ENCODE peak calls at places on chromosome 13, in five cellular contexts. W, G, T, L and P are unnamed samples.

GRCh38 chr13:80339578-80339840 is 1.4 kb downstream of the SPRY2 start:
- DNase-seq in W (peak), T (no peak), G (peak), L (no peak), P (peak)

GRCh38 chr13:66926200-66926850 is 303.8 kb downstream of the PCDH9 start:
- DNase-seq in T (no peak), W (no peak), G (peak), L (no peak), P (no peak)

GRCh38 chr13:44969858-44970484 is 19.3 kb downstream of the NUFIP1 start:
- DNase-seq in L (peak), W (peak), G (peak), T (no peak), P (peak)

GRCh38 chr13:85798999-85799646 is at the start of gene SLITRK6:
- DNase-seq in T (no peak), G (peak), L (peak), W (peak), P (peak)

GRCh38 chr13:103772576-103772975 is 706.4 kb upstream of the SLC10A2 start:
- DNase-seq in L (peak), T (no peak), G (no peak), W (no peak), P (no peak)

GRCh38 chr13:98056839-98057410 is 86.0 kb upstream of the FARP1 start:
- DNase-seq in G (no peak), T (no peak), L (no peak), W (no peak), P (no peak)

GRCh38 chr13:78680064-78680463 is 21.1 kb upstream of the OBI1 start:
- DNase-seq in W (no peak), L (no peak), T (no peak), G (no peak), P (no peak)

GRCh38 chr13:109730832-109731335 is 55.5 kb downstream of the IRS2 start:
- DNase-seq in L (no peak), T (no peak), W (no peak), G (no peak), P (no peak)

GRCh38 chr13:44141213-44141724 is 232.4 kb upstream of the SERP2 start:
- DNase-seq in W (no peak), G (peak), L (no peak), T (peak), P (peak)

GRCh38 chr13:26952551-26953138 is 192.1 kb upstream of the GPR12 start:
- DNase-seq in W (no peak), T (no peak), G (no peak), L (no peak), P (no peak)

GRCh38 chr13:50080856-50081105 is 65.5 kb downstream of the KCNRG start:
- DNase-seq in L (no peak), G (no peak), T (no peak), W (no peak), P (no peak)

GRCh38 chr13:76314495-76314894 is 571.7 kb downstream of the KCTD12 start:
- DNase-seq in G (no peak), L (no peak), T (no peak), W (no peak), P (no peak)

GRCh38 chr13:61727714-61728275 is 312.1 kb upstream of the PCDH20 start:
- DNase-seq in T (no peak), G (no peak), L (peak), W (no peak), P (peak)

GRCh38 chr13:38537026-38537425 is 149.9 kb upstream of the FREM2 start:
- DNase-seq in W (no peak), T (no peak), L (no peak), G (no peak), P (no peak)

GRCh38 chr13:110993788-110994187 is 78.9 kb upstream of the ANKRD10 start:
- DNase-seq in L (no peak), G (peak), W (no peak), T (no peak), P (no peak)

GRCh38 chr13:45162821-45163220 is 38.0 kb downstream of the KCTD4 start:
- DNase-seq in G (no peak), W (peak), T (no peak), L (peak), P (peak)

GRCh38 chr13:88000787-88001186 is 329.6 kb downstream of the SLITRK5 start:
- DNase-seq in G (peak), L (no peak), T (no peak), W (no peak), P (no peak)

GRCh38 chr13:43986395-43986794 is 106.7 kb downstream of the LACC1 start:
- DNase-seq in L (no peak), W (no peak), G (no peak), T (no peak), P (no peak)

GRCh38 chr13:99307648-99308339 is 595 bp upstream of the GPR183 start:
- DNase-seq in T (peak), L (peak), G (no peak), W (peak), P (peak)

GRCh38 chr13:67971291-67971690 is 741.2 kb upstream of the PCDH9 start:
- DNase-seq in L (no peak), W (no peak), G (no peak), T (no peak), P (no peak)

GRCh38 chr13:48873598-48873997 is 102.1 kb upstream of the FNDC3A start:
- DNase-seq in W (no peak), T (no peak), G (peak), L (peak), P (peak)

GRCh38 chr13:44117351-44117750 is 237.6 kb downstream of the LACC1 start:
- DNase-seq in L (no peak), G (no peak), W (no peak), T (no peak), P (no peak)

GRCh38 chr13:39405596-39405995 is 197.4 kb downstream of the LHFPL6 start:
- DNase-seq in L (no peak), W (no peak), G (no peak), T (no peak), P (no peak)

GRCh38 chr13:113967729-113968462 is 6.0 kb downstream of the C13orf46 start:
- DNase-seq in T (peak), G (no peak), W (no peak), L (no peak), P (no peak)

GRCh38 chr13:34617684-34618083 is 324.4 kb upstream of the NBEA start:
- DNase-seq in T (no peak), W (no peak), L (peak), G (no peak), P (no peak)

GRCh38 chr13:99191336-99191899 is 9.2 kb upstream of the UBAC2 start:
- DNase-seq in L (no peak), T (no peak), W (no peak), G (no peak), P (no peak)

GRCh38 chr13:50323440-50324070 is 308.3 kb downstream of the KCNRG start:
- DNase-seq in L (peak), W (peak), T (no peak), G (no peak), P (peak)

GRCh38 chr13:103187621-103188020 is 121.4 kb upstream of the SLC10A2 start:
- DNase-seq in G (no peak), L (no peak), W (no peak), T (no peak), P (no peak)

GRCh38 chr13:76813874-76814273 is 72.3 kb downstream of the KCTD12 start:
- DNase-seq in G (no peak), L (no peak), T (no peak), W (no peak), P (no peak)

GRCh38 chr13:109288151-109288709 is 498.2 kb downstream of the IRS2 start:
- DNase-seq in L (no peak), T (no peak), W (no peak), G (no peak), P (no peak)

GRCh38 chr13:99432637-99433542 is 68.4 kb upstream of the TM9SF2 start:
- DNase-seq in W (peak), G (peak), T (no peak), L (peak), P (peak)

GRCh38 chr13:30388401-30389283 is 33.7 kb upstream of the UBE2L5 start:
- DNase-seq in W (no peak), G (peak), T (no peak), L (peak), P (no peak)

GRCh38 chr13:47455581-47455980 is 545.5 kb downstream of the SUCLA2 start:
- DNase-seq in W (no peak), T (no peak), G (no peak), L (peak), P (no peak)

GRCh38 chr13:77584111-77584510 is 48.6 kb downstream of the SCEL start:
- DNase-seq in G (no peak), L (no peak), T (no peak), W (no peak), P (peak)

GRCh38 chr13:110422913-110423688 is 116.0 kb downstream of the COL4A2 start:
- DNase-seq in G (no peak), T (no peak), W (no peak), L (no peak), P (peak)

GRCh38 chr13:103431880-103432279 is 365.7 kb upstream of the SLC10A2 start:
- DNase-seq in T (no peak), L (no peak), W (no peak), G (no peak), P (no peak)

GRCh38 chr13:30464496-30465351 is 1.0 kb downstream of the HMGB1 start:
- DNase-seq in T (peak), G (peak), L (peak), W (peak), P (peak)

DNA sequence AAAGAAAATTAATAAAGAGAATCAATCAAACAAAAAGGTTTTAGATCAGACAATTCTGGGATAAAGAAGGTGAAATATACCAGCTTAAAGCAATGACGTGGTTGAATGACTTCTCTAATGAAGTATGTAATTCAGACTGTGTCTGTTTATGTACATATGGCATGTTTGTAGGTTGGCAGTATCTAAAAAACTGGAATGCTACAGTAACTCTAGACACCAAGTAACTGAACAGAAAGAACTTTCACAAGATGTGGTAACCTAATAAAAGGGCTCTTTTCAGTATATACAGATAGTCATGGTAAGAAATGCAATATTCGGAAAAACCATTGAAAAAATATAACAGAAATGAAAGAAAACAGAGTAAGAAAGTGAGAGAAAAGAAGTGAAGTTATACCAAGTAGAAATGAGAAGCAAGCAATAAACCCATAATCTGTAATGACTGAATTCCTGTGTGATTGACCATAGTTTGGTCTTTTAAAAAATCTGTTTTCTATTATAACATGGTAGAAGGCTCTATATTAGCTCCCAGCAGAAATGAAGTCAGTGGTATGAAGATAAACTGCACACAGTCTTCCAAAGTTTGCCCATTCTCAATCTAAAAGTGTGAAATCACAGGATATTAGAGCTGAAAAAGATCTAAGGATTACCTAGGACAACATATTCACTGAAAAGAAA is 31.4 kb downstream of the ELF1 start:
- DNase-seq in L (no peak), G (no peak), W (no peak), T (no peak), P (no peak)
- H3K27ac ChIP-seq in L (no peak), G (no peak), W (no peak), T (no peak), P (no peak)

GRCh38 chr13:101785858-101786257 is 333.4 kb downstream of the ITGBL1 start:
- DNase-seq in W (peak), G (peak), L (peak), T (no peak), P (peak)
- TF ChIP-seq CTCF in W (peak), G (peak), L (peak), T (no peak), P (peak)

GRCh38 chr13:112741835-112742570 is 52.2 kb downstream of the ATP11A start:
- DNase-seq in T (no peak), L (no peak), G (no peak), W (no peak), P (no peak)
- H3K27ac ChIP-seq in T (no peak), L (no peak), G (no peak), W (no peak), P (no peak)

DNA sequence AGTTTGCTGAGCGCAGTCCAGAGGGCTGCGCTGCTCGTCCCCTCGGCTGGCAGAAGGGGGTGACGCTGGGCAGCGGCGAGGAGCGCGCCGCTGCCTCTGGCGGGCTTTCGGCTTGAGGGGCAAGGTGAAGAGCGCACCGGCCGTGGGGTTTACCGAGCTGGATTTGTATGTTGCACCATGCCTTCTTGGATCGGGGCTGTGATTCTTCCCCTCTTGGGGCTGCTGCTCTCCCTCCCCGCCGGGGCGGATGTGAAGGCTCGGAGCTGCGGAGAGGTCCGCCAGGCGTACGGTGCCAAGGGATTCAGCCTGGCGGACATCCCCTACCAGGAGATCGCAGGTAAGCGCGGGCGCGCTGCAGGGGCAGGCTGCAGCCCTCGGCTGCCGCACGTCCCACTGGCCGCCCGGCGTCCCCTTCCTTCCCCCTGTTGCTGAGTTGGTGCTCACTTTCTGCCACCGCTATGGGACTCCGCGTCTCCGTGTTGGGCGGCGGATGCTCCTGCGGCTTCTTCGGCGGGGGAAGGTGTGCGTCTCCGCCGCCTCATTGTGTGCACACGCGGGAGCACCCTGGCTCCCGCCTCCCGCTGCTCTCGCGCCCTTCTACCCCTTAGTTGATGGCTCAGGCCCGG is 786 bp downstream of the GPC6 start:
- DNase-seq in T (no peak), W (peak), G (peak), L (peak), P (no peak)
- TF ChIP-seq CTCF in T (no peak), W (no peak), G (no peak), L (no peak), P (no peak)

GRCh38 chr13:36412736-36413135 is 19.6 kb upstream of the CCNA1 start:
- DNase-seq in G (no peak), T (no peak), L (no peak), W (no peak), P (no peak)
- H3K27ac ChIP-seq in G (no peak), T (no peak), L (no peak), W (no peak), P (no peak)

DNA sequence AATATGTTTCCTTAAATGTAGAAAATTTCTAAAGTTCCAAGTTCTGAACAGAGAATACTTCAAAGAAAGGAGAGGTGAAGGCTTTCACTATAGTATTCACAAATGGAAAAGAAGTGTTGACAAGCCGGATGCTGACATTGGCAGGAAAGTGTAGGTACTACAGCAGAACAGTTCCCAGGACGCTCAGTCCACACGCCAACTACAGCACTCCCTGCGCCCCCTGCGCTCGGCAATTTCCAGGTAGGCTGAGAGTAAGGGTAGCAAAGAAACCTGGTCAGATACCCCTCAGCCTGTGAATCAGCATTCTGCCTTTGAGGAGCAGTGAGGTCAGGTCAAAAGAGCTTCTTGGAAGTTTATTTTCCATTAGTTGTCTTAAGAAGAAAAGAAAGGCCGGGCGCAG is 115.3 kb downstream of the NALCN start:
- DNase-seq in T (no peak), L (no peak), G (no peak), W (no peak), P (no peak)
- TF ChIP-seq CTCF in T (no peak), L (no peak), G (no peak), W (no peak), P (no peak)

DNA sequence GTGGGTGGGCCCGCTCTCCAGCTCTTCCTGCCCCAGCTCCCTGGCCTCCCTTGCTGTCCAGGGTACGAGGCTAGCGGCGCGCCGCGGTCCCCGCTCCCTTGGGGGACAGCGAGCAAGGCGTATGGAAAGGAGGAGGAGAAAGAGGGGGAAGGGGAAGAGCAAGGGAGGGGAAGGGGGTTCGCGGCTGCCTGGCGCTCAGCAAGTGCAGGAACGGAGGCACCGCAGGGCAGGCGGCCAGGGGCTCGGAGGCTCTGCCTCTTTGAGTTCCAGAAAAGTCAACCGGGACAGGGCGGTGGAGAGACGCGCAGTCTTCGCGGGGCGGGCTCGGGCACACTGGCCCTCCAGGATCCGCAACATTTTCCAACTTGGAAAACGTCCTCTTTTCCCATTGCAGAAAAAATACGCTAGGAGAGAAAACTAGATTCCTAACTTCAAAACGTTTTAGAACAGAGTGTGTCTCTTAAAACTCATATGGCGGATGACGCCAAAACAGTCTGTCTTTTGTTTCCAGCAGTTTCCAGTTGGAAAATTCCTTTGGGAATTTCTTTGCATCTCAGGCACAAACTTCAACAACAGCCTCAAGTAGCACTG is 23.1 kb upstream of the TNFRSF19 start:
- DNase-seq in L (no peak), W (no peak), T (no peak), G (peak), P (no peak)
- H3K27ac ChIP-seq in L (no peak), W (no peak), T (no peak), G (no peak), P (no peak)